ENCODE peak calls at places on chromosome 14, in five cellular contexts. J, W, H, R and B are unnamed samples.

GRCh38 chr14:24861083-24861630 is 188.8 kb downstream of the STXBP6 start:
- DNase-seq in H (peak), R (peak), W (no peak), J (peak), B (no peak)

GRCh38 chr14:79278286-79278797 is 933.0 kb downstream of the DIO2 start:
- DNase-seq in R (no peak), W (no peak), H (no peak), J (no peak), B (no peak)

GRCh38 chr14:53399057-53399456 is 245.9 kb upstream of the DDHD1 start:
- DNase-seq in H (peak), J (no peak), R (peak), W (no peak), B (no peak)

GRCh38 chr14:68794856-68795601 is 2.2 kb upstream of the ZFP36L1 start:
- DNase-seq in R (peak), H (peak), J (peak), W (peak), B (peak)

GRCh38 chr14:101033446-101034165 is 130.1 kb upstream of the RTL1 start:
- DNase-seq in R (no peak), J (no peak), H (no peak), W (no peak), B (no peak)

GRCh38 chr14:75459099-75459741 is 31.4 kb downstream of the JDP2 start:
- DNase-seq in H (no peak), J (no peak), W (peak), R (no peak), B (no peak)

GRCh38 chr14:69713976-69714716 is 52.8 kb upstream of the SRSF5 start:
- DNase-seq in R (no peak), J (no peak), H (no peak), W (peak), B (no peak)

GRCh38 chr14:26835949-26836570 is 238.2 kb upstream of the NOVA1 start:
- DNase-seq in R (no peak), H (no peak), W (no peak), J (no peak), B (no peak)

GRCh38 chr14:97851438-97851995 is 1054.3 kb downstream of the VRK1 start:
- DNase-seq in R (no peak), J (no peak), W (no peak), H (no peak), B (no peak)

GRCh38 chr14:49677643-49678042 is 10.4 kb downstream of the POLE2 start:
- DNase-seq in R (no peak), H (no peak), W (no peak), J (no peak), B (no peak)

GRCh38 chr14:92397839-92398564 is 75.0 kb downstream of the SLC24A4 start:
- DNase-seq in J (no peak), R (no peak), W (no peak), H (no peak), B (no peak)

GRCh38 chr14:87334997-87335675 is 657.8 kb downstream of the GALC start:
- DNase-seq in J (no peak), H (no peak), W (no peak), R (peak), B (no peak)

GRCh38 chr14:60707858-60708257 is 16.3 kb downstream of the SIX4 start:
- DNase-seq in W (no peak), J (no peak), H (no peak), R (no peak), B (no peak)

GRCh38 chr14:100567877-100568163 is 19.4 kb downstream of the BEGAIN start:
- DNase-seq in R (no peak), H (no peak), J (no peak), W (no peak), B (no peak)

GRCh38 chr14:101175731-101176534 is 272.4 kb upstream of the RTL1 start:
- DNase-seq in H (no peak), R (no peak), W (no peak), J (no peak), B (no peak)

GRCh38 chr14:91983571-91983970 is 36.1 kb upstream of the FBLN5 start:
- DNase-seq in R (no peak), J (no peak), W (no peak), H (no peak), B (no peak)

GRCh38 chr14:24172261-24172860 is 481 bp downstream of the REC8 start:
- DNase-seq in W (no peak), H (no peak), R (no peak), J (no peak), B (no peak)

GRCh38 chr14:28773917-28774691 is 7.5 kb downstream of the FOXG1 start:
- DNase-seq in W (no peak), J (peak), H (peak), R (peak), B (no peak)

GRCh38 chr14:65412881-65413738 is 580 bp downstream of the FUT8 start:
- DNase-seq in H (peak), W (peak), J (no peak), R (peak), B (no peak)

GRCh38 chr14:31420013-31420318 is 384 bp downstream of the HEATR5A start:
- DNase-seq in J (no peak), W (peak), H (no peak), R (peak), B (no peak)

GRCh38 chr14:31418440-31418839 is 1.9 kb downstream of the HEATR5A start:
- DNase-seq in H (no peak), R (no peak), J (no peak), W (no peak), B (no peak)

GRCh38 chr14:31419179-31420012 is 954 bp downstream of the HEATR5A start:
- DNase-seq in H (peak), R (no peak), W (no peak), J (no peak), B (no peak)

GRCh38 chr14:31421200-31421599 is 850 bp upstream of the HEATR5A start:
- DNase-seq in J (no peak), W (no peak), R (no peak), H (no peak), B (no peak)

DNA sequence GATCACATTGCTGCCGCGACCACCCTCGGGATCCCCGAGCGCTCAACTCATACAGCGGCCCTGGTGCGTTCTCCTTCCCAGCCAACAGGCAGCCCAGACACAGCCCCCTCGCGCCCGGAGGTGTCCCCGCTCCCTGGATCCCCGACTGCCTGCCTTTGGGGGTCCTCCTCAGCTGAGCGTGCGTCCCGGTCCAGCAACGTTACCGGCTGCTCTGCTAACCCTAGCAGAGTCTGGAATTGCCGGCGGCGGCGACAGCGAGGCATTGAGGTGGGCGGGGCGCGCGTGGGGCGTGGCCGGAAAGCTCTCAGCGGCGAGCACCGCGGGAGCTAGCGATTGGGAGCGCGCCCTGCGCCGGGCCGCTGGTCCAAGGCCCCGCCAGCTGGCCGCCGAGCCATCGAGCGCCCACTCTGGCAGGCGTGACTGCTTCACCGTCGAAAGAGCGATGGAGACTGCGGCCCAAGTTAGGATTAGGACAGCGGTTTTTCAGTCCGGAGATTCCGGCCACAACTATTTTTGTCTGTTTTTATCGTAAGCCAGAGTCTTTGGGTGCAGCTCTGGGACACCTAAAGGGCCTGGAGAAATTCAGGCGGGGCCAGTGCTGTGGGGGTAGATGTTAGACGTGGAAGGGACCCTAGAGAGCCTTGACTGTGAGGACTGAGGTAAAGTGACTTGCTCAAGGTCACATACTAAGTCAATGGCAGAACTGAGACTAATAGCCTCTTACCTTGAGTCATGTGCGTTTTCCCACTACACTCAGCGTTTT is at the start of gene HEATR5A:
- DNase-seq in H (peak), J (peak), W (peak), R (peak), B (peak)
- TF ChIP-seq CTCF in H (peak), J (no peak), W (peak), R (no peak), B (no peak)

GRCh38 chr14:55126932-55127490 is 2.0 kb upstream of the LGALS3 start:
- DNase-seq in R (no peak), H (no peak), W (no peak), J (no peak), B (no peak)

GRCh38 chr14:55127491-55127951 is 1.5 kb upstream of the LGALS3 start:
- DNase-seq in H (peak), J (peak), R (no peak), W (peak), B (no peak)

GRCh38 chr14:55129086-55129427 is at the start of gene LGALS3:
- DNase-seq in R (peak), W (peak), H (peak), J (peak), B (no peak)

GRCh38 chr14:55129428-55130193 is 559 bp downstream of the LGALS3 start:
- DNase-seq in W (peak), H (peak), J (peak), R (peak), B (no peak)

GRCh38 chr14:55128386-55129085 is 516 bp upstream of the LGALS3 start:
- DNase-seq in W (no peak), J (no peak), H (no peak), R (no peak), B (no peak)
- H3K4me3 ChIP-seq in W (peak), J (peak), H (peak), R (peak), B (peak)

DNA sequence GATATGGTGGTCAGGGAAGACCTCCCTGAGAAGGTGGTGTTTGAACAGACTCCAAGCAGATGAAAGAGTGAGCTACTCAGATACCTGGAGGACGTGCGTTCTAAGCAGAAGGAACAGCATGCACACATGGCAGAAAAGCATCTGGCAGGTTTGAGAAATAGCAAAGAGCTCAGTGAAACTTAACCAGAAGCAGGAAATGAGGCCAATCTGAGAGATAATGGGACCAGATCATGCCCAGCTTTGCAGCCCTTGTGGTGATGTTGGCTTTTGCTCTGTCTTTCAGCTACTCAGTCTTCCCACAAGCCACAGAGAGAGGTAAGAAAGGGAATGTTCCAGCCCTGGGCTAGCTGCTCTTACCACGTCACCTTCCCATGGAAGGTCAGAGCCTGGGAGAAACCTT is 176.3 kb upstream of the GSC start:
- DNase-seq in J (no peak), R (no peak), H (no peak), W (no peak), B (no peak)
- TF ChIP-seq CTCF in J (no peak), R (no peak), H (no peak), W (no peak), B (no peak)

DNA sequence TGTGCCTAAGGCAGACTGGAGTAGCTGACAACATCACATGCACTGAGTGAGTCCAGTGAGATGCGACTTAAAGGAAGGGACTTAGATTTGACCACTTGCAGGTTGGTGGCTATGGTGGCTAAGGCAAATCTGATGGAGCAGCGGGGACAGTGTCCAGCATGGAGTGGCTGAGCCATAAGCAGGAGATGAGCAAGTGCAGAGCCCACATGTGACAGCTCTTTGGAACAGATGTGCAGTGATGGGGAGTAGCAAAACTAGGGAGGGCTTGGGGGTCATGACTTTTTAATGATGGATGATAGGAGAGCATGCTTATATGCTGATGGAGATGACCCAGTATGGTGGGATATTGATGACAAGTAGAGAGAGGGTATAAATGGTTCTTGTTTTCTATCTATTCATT is 80.2 kb downstream of the PELI2 start:
- DNase-seq in H (no peak), W (no peak), J (no peak), R (no peak), B (no peak)
- H3K4me3 ChIP-seq in H (no peak), W (no peak), J (no peak), R (no peak), B (no peak)

GRCh38 chr14:63209160-63209559 is 4.9 kb downstream of the RHOJ start:
- DNase-seq in J (no peak), H (peak), W (no peak), R (peak), B (no peak)

GRCh38 chr14:63214417-63215196 is 10.4 kb downstream of the RHOJ start:
- DNase-seq in R (no peak), J (no peak), W (no peak), H (no peak), B (no peak)

GRCh38 chr14:63212776-63213500 is 8.7 kb downstream of the RHOJ start:
- DNase-seq in R (no peak), H (no peak), J (no peak), W (no peak), B (no peak)

GRCh38 chr14:63210812-63211211 is 6.6 kb downstream of the RHOJ start:
- DNase-seq in R (no peak), J (no peak), H (no peak), W (no peak), B (no peak)

GRCh38 chr14:63212209-63212608 is 8.0 kb downstream of the RHOJ start:
- DNase-seq in R (no peak), J (no peak), W (no peak), H (no peak), B (no peak)
- TF ChIP-seq CTCF in R (no peak), J (peak), W (no peak), H (peak), B (peak)

GRCh38 chr14:104686624-104687517 is 2.5 kb upstream of the INF2 start:
- DNase-seq in H (no peak), J (no peak), W (peak), R (no peak), B (no peak)
- H3K4me3 ChIP-seq in H (no peak), J (no peak), W (no peak), R (no peak), B (no peak)

DNA sequence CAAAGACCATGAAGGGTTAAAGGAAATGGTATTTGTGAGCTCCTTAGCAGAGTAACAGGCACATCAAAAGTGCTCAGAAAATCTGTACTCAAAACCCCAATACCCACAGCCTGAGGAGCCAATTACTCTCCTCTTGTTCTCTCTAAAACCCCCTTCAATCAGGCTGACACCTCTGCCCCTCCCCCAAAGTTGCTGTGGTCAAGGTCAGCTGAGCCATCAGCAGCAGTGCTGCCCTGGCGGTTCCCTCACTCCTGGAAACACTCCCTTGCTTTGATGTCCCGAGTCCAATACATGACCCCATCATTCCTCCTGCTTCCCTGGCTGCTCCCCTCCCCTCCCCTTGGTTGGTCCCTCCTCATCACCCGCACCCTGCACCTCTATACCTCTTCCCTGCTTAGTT is 57.2 kb upstream of the C14orf132 start:
- DNase-seq in J (no peak), W (no peak), R (no peak), H (no peak), B (no peak)
- TF ChIP-seq CTCF in J (no peak), W (no peak), R (no peak), H (no peak), B (no peak)